ENCODE peak calls at places on chromosomes 11 and 22, in six cellular contexts. X, Z, S, M, Y and O are unnamed samples.

GRCh38 chr11:26992031-26992541 is 1.8 kb upstream of the FIBIN start:
- ATAC-seq in Z (no peak), X (no peak), Y (no peak), M (peak; percentile 80), S (no peak), O (peak; percentile 87)

GRCh38 chr11:102495161-102496042 is 35.1 kb downstream of the MMP7 start:
- ATAC-seq in Z (peak; percentile 97), S (peak; percentile 91), M (peak; percentile 93), Y (peak; percentile 81), X (peak; percentile 85), O (peak; percentile 79)

GRCh38 chr22:41474878-41475451 is 6.0 kb downstream of the ACO2 start:
- ATAC-seq in Z (no peak), Y (peak; percentile 35), S (no peak), M (no peak), X (no peak), O (no peak)

GRCh38 chr11:96136623-96137313 is 206.2 kb downstream of the MAML2 start:
- ATAC-seq in X (no peak), Y (no peak), M (no peak), Z (no peak), S (no peak), O (no peak)

GRCh38 chr11:34654491-34655334 is 33.8 kb downstream of the EHF start:
- ATAC-seq in S (no peak), X (peak; percentile 76), Z (no peak), M (peak; percentile 78), Y (peak; percentile 83), O (peak; percentile 57)

GRCh38 chr11:106961518-106961917 is 56.8 kb downstream of the GUCY1A2 start:
- ATAC-seq in S (no peak), Y (no peak), X (peak; percentile 81), M (no peak), Z (no peak), O (no peak)

GRCh38 chr22:41898645-41899044 is 16.2 kb downstream of the SHISA8 start:
- ATAC-seq in S (no peak), Z (no peak), M (no peak), X (no peak), Y (no peak), O (no peak)

GRCh38 chr11:86087281-86087680 is 18.4 kb upstream of the PICALM start:
- ATAC-seq in S (no peak), Y (no peak), M (no peak), X (no peak), Z (no peak), O (no peak)

GRCh38 chr11:70139785-70140410 is 61.8 kb downstream of the ANO1 start:
- ATAC-seq in M (no peak), Y (no peak), Z (no peak), S (no peak), X (no peak), O (no peak)

GRCh38 chr22:30876925-30877553 is 91.5 kb downstream of the MORC2 start:
- ATAC-seq in Y (no peak), Z (peak; percentile 35), X (no peak), M (no peak), S (no peak), O (no peak)

GRCh38 chr22:38799265-38800002 is 5.5 kb upstream of the DNAL4 start:
- ATAC-seq in S (no peak), X (no peak), M (peak; percentile 76), Z (no peak), Y (no peak), O (no peak)

GRCh38 chr11:83364500-83365059 is 78.4 kb upstream of the CCDC90B start:
- ATAC-seq in X (no peak), S (no peak), Y (no peak), Z (no peak), M (no peak), O (no peak)

GRCh38 chr11:116169776-116170175 is 603.0 kb downstream of the BUD13 start:
- ATAC-seq in M (no peak), Y (no peak), X (no peak), S (no peak), Z (no peak), O (no peak)

GRCh38 chr22:19637405-19638281 is 76.7 kb upstream of the SEPTIN5 start:
- ATAC-seq in Z (no peak), M (no peak), S (no peak), X (no peak), Y (no peak), O (no peak)

GRCh38 chr11:115272925-115273324 is 231.3 kb downstream of the CADM1 start:
- ATAC-seq in S (no peak), Y (no peak), X (no peak), Z (no peak), M (no peak), O (no peak)

GRCh38 chr22:27493797-27494196 is 307.8 kb downstream of the MN1 start:
- ATAC-seq in X (no peak), M (no peak), Z (no peak), S (no peak), Y (no peak), O (no peak)

GRCh38 chr11:71383461-71383860 is 64.7 kb downstream of the DHCR7 start:
- ATAC-seq in Z (peak; percentile 92), S (no peak), M (no peak), Y (no peak), X (no peak), O (no peak)

GRCh38 chr11:47661245-47661644 is 18.9 kb upstream of the MTCH2 start:
- ATAC-seq in X (no peak), Z (no peak), Y (no peak), S (no peak), M (no peak), O (no peak)
- TF ChIP-seq EP300 in X (no peak), Z (no peak), Y (no peak), S (no peak), M (no peak), O (no peak)

DNA sequence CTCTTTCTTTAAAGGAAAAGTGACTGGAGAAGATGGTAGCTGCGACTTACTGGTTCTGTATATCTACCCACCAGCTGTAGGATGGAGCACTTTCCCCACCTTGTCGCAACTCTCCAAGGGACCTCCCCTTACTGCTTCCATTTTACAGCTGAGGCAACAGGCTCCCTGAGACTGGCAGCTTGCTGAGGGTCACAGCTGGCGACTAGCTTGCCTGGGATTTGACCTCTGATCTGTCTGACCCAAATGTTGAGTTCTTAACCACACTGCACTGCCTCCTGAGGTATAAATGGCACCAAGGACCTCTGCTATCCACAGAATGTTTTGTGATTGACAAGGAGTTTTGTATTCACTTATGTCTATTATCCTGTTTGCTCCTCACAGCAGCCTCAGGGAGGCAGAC is 115.0 kb upstream of the NNMT start:
- ATAC-seq in S (no peak), Z (no peak), M (no peak), X (no peak), Y (no peak), O (no peak)
- H3K27ac ChIP-seq in S (no peak overlapping the region), Z (no peak overlapping the region), M (peak overlapping the region; percentile 97), X (no peak overlapping the region), Y (no peak overlapping the region), O (peak overlapping the region; percentile 99)

GRCh38 chr22:45306139-45306538 is 3.6 kb upstream of the FAM118A start:
- ATAC-seq in Z (no peak), Y (no peak), S (no peak), X (no peak), M (no peak), O (no peak)

GRCh38 chr22:45310331-45311032 is 748 bp downstream of the FAM118A start:
- ATAC-seq in Z (no peak), S (no peak), Y (no peak), X (no peak), M (no peak), O (no peak)

GRCh38 chr22:45309422-45310227 is at the start of gene FAM118A:
- ATAC-seq in M (peak; percentile 98), Z (peak; percentile 91), X (peak; percentile 88), Y (peak; percentile 87), S (peak; percentile 87), O (peak; percentile 96)

GRCh38 chr22:45311033-45311531 is 1.3 kb downstream of the FAM118A start:
- ATAC-seq in X (no peak), S (no peak), Y (no peak), M (no peak), Z (no peak), O (no peak)

DNA sequence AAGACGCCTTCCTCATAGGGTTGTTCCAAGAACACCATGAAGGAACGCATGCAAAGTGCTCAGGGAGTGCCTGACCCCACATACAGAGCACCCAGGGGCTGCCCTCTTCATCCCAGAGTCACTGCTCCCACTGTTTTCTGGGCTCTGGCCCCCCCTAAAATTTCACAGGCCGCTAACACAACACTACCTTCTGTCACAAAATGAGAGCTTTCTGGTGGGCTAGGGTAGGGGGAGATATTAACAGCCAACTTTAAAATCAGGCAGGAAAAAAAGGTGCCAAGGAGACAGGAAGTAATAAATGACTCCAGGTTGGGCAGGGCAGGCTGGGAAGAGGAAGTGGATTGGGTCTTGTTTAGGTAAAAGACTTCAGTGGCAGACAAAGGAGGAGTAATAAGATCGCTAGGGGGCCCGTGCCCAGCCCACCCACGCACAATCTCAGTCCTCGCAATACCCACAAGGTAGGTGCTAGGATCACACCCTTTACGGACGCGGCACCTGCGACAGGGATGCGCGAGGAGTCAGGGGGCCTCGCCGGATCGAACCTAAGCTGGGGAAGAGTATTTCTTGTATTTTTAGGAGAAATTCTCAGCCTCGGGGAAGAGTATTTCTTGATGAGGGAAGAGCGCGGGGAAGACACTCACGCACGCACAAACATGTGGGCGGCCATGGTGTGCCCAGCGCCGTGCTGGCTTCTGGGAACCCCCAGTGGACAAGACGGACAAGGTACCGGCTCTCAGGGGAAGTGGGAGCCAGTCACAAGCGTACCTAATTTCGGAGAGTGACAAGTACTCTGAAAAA is 911 bp upstream of the FAM118A start:
- ATAC-seq in Y (no peak), X (no peak), S (no peak), M (peak; percentile 0), Z (peak; percentile 1), O (no peak)
- H3K4me3 ChIP-seq in Y (peak overlapping the region; percentile 88), X (peak overlapping the region; percentile 65), S (peak overlapping the region; percentile 24), M (peak overlapping the region; percentile 99), Z (peak overlapping the region; percentile 41), O (peak overlapping the region; percentile 22)

DNA sequence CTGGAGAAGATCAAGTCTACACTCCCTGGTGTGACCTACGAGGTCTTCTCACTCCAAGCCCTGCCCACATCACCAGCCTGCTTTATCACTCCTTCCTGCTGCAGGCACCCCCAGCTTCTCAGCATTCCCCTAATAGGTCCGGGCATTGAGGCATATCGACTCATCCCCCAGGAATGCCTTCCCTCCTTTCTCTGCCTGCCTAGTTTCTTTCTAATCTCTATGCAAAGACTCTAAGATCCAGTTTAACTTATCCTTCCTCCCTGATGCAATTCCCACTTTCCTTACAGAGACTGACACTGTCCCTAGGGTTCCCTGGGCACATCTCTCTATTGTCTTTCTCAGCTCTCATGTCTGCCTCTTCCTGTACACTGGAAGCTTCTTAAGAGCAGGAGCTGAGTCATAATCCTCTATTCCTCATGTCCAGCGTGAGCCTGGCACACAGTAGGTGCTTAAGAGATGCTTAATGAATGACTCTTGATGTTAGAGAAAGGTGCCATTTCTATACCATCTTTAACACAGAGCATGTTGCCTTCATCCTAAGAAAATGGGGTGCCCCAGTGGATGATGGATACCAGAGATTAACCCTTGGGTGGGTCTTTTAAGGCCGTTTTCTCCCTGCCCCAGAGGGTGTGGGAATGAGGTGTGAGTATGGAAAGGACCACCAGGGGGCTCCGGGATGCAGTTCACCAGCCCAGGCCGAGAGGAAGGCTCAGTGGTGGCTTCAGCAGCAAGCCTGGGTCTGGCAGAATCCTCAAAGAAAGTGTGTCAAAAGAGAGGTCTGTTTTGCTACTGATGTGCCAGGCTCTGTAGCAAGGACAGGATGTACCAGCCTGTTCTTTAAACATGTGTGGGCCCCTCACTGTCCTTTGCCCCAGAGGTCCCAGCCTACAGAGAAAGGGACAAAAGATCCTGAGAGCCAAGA is 34.7 kb downstream of the PARVA start:
- ATAC-seq in X (peak; percentile 96), S (peak; percentile 99), M (peak; percentile 76), Z (peak; percentile 86), Y (peak; percentile 97), O (peak; percentile 78)
- TF ChIP-seq EP300 in X (no peak), S (no peak), M (no peak), Z (no peak), Y (no peak), O (peak; percentile 80)